ENCODE peak calls at places on chromosome 4, in eight cellular contexts. W, T, Q, R, Y, S, P and B are unnamed samples. For H3K4me1, the result is how much of the 10 kb centered on the place peaks cover.

GRCh38 chr4:1723131-1723801 is 1.9 kb downstream of the TACC3 start:
- DNase-seq in T (no peak), W (peak), S (peak), Y (no peak), R (peak), P (no peak), Q (no peak), B (peak)

GRCh38 chr4:147678796-147679549 is 5.0 kb downstream of the PRMT9 start:
- DNase-seq in P (peak), Y (no peak), R (peak), S (no peak), W (no peak), Q (no peak), T (no peak), B (no peak)

GRCh38 chr4:155405059-155405458 is 28.3 kb upstream of the MAP9 start:
- DNase-seq in Y (no peak), Q (no peak), S (no peak), W (no peak), P (peak), T (no peak), R (no peak), B (no peak)

GRCh38 chr4:108512615-108513505 is 107.5 kb upstream of the RPL34 start:
- DNase-seq in T (no peak), S (no peak), Q (peak), R (no peak), W (peak), P (peak), Y (no peak), B (peak)

GRCh38 chr4:134650461-134650860 is 448.9 kb upstream of the PABPC4L start:
- DNase-seq in S (no peak), T (no peak), Q (no peak), R (no peak), W (no peak), P (no peak), Y (no peak), B (no peak)

GRCh38 chr4:110119347-110119746 is 79.1 kb downstream of the ELOVL6 start:
- DNase-seq in Q (no peak), T (no peak), R (no peak), W (no peak), P (no peak), Y (no peak), S (no peak), B (no peak)

GRCh38 chr4:1195109-1195671 is 22.8 kb upstream of the SPON2 start:
- DNase-seq in Y (no peak), W (no peak), Q (no peak), T (peak), P (no peak), R (no peak), S (no peak), B (peak)

GRCh38 chr4:87114245-87115062 is 106.0 kb downstream of the KLHL8 start:
- DNase-seq in Q (peak), P (no peak), W (no peak), R (no peak), S (no peak), T (no peak), Y (no peak), B (no peak)

GRCh38 chr4:109801099-109801789 is 555 bp downstream of the CFI start:
- DNase-seq in Q (no peak), Y (no peak), P (no peak), S (no peak), W (no peak), T (no peak), R (no peak), B (no peak)

GRCh38 chr4:34732170-34732569 is 1512.1 kb downstream of the ARAP2 start:
- DNase-seq in T (no peak), R (no peak), P (no peak), Y (no peak), Q (no peak), S (no peak), W (no peak), B (no peak)

GRCh38 chr4:188396037-188396436 is 256.8 kb downstream of the TRIML1 start:
- DNase-seq in Y (no peak), P (no peak), T (no peak), S (no peak), R (no peak), Q (no peak), W (no peak), B (no peak)

GRCh38 chr4:90064196-90064595 is 63.0 kb upstream of the CCSER1 start:
- DNase-seq in T (no peak), Y (no peak), P (no peak), Q (no peak), S (no peak), R (no peak), W (no peak), B (no peak)

GRCh38 chr4:85952518-85952917 is 407.3 kb downstream of the MAPK10 start:
- DNase-seq in Q (no peak), Y (no peak), R (no peak), P (peak), W (no peak), T (no peak), S (no peak), B (no peak)

GRCh38 chr4:129455462-129455861 is 359.5 kb downstream of the C4orf33 start:
- DNase-seq in T (no peak), R (no peak), P (no peak), Q (peak), W (no peak), S (no peak), Y (no peak), B (no peak)

GRCh38 chr4:98642991-98643426 is 15.4 kb downstream of the TSPAN5 start:
- DNase-seq in R (no peak), P (peak), T (no peak), Q (no peak), Y (no peak), W (no peak), S (no peak), B (no peak)

GRCh38 chr4:143514432-143514831 is 930 bp downstream of the SMARCA5 start:
- DNase-seq in W (no peak), R (peak), P (peak), S (peak), Y (peak), T (peak), Q (peak), B (peak)

GRCh38 chr4:2929469-2929868 is 33.7 kb downstream of the NOP14 start:
- DNase-seq in T (peak), W (no peak), R (no peak), Q (no peak), S (peak), P (no peak), Y (peak), B (peak)

GRCh38 chr4:115927382-115927781 is 814.0 kb upstream of the NDST4 start:
- DNase-seq in T (no peak), Q (no peak), Y (no peak), R (no peak), S (no peak), P (no peak), W (no peak), B (no peak)

GRCh38 chr4:56129431-56129861 is 180.7 kb downstream of the CEP135 start:
- DNase-seq in Y (no peak), Q (peak), T (no peak), W (no peak), R (peak), P (no peak), S (peak), B (no peak)

GRCh38 chr4:32025840-32026459 is 1305.8 kb downstream of the PCDH7 start:
- DNase-seq in S (no peak), R (no peak), W (no peak), Y (no peak), Q (no peak), T (no peak), P (peak), B (no peak)

GRCh38 chr4:184375027-184375426 is 99.3 kb downstream of the IRF2 start:
- DNase-seq in T (no peak), Q (no peak), P (peak), Y (no peak), S (no peak), R (no peak), W (no peak), B (no peak)

GRCh38 chr4:81412941-81413488 is 58.7 kb downstream of the RASGEF1B start:
- DNase-seq in R (no peak), S (no peak), W (no peak), Y (no peak), T (no peak), P (no peak), Q (no peak), B (no peak)

GRCh38 chr4:122652379-122652778 is 31.5 kb upstream of the IL21 start:
- DNase-seq in Q (peak), R (peak), Y (no peak), T (no peak), S (no peak), P (peak), W (no peak), B (no peak)

GRCh38 chr4:120829113-120829831 is 93.3 kb downstream of the PRDM5 start:
- DNase-seq in P (peak), S (no peak), W (no peak), Y (no peak), T (no peak), R (no peak), Q (no peak), B (no peak)

GRCh38 chr4:99816611-99817309 is at the start of gene DAPP1:
- DNase-seq in T (peak), R (peak), Y (peak), S (peak), P (no peak), Q (no peak), W (peak), B (peak)

GRCh38 chr4:48139688-48140087 is 5.6 kb upstream of the TXK start:
- DNase-seq in R (no peak), S (no peak), Q (no peak), P (peak), Y (no peak), W (peak), T (no peak), B (peak)

GRCh38 chr4:139740531-139741041 is 75.0 kb downstream of the MGST2 start:
- DNase-seq in P (peak), T (peak), W (no peak), R (no peak), S (peak), Q (no peak), Y (peak), B (no peak)

GRCh38 chr4:15961778-15962510 is 1.0 kb downstream of the FGFBP2 start:
- DNase-seq in R (no peak), P (no peak), S (no peak), T (no peak), Y (no peak), W (peak), Q (no peak), B (no peak)

GRCh38 chr4:67584496-67584895 is 26.0 kb downstream of the STAP1 start:
- DNase-seq in Q (no peak), S (no peak), Y (no peak), R (no peak), T (no peak), W (no peak), P (no peak), B (no peak)

GRCh38 chr4:9979101-9979815 is 42.0 kb downstream of the SLC2A9 start:
- DNase-seq in Q (no peak), P (no peak), Y (no peak), W (no peak), T (no peak), S (no peak), R (no peak), B (no peak)

GRCh38 chr4:102713096-102713495 is 47.7 kb downstream of the MANBA start:
- DNase-seq in W (no peak), Y (no peak), P (peak), Q (no peak), S (no peak), R (no peak), T (no peak), B (no peak)

GRCh38 chr4:169185133-169185956 is 85.4 kb downstream of the SH3RF1 start:
- DNase-seq in W (no peak), Q (no peak), R (no peak), T (no peak), Y (no peak), P (no peak), S (no peak), B (no peak)

GRCh38 chr4:114178392-114178791 is 198.9 kb upstream of the ARSJ start:
- DNase-seq in T (no peak), R (no peak), P (no peak), Y (no peak), Q (no peak), W (no peak), S (no peak), B (no peak)

GRCh38 chr4:125317526-125317880 is 2.7 kb downstream of the FAT4 start:
- DNase-seq in Y (no peak), P (peak), S (peak), R (no peak), Q (peak), W (no peak), T (peak), B (no peak)
- TF ChIP-seq CTCF in Y (peak), P (peak), S (peak), R (no peak), Q (peak), W (no peak), T (peak), B (peak)

DNA sequence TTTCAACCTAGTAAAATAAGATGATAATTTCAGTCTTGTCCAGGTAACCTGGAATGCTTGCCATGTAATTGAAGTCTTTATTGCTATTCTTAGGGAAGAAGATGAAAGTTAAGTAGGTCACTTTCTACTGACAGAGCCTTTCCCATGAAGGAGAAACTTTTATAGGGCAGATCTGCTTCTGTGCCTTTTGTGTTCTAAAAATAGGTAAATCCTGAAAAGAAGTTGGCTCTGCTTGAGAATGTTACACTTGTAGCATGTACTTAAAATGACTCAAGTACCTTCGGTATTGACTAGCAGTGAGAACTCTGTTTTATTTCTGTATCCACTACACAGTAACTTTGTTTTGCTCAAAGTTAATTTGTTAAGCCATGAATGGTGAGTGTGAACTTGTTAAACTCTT is 52.8 kb downstream of the SEPTIN11 start:
- DNase-seq in Q (no peak), S (no peak), W (no peak), P (peak), Y (no peak), T (no peak), R (no peak), B (no peak)
- H3K4me3 ChIP-seq in Q (no peak), S (no peak), W (no peak), P (no peak), Y (no peak), T (no peak), R (no peak), B (no peak)

GRCh38 chr4:60948008-60948407 is 252.1 kb upstream of the ADGRL3 start:
- DNase-seq in Y (no peak), T (no peak), W (no peak), P (peak), S (no peak), R (no peak), Q (no peak), B (no peak)

GRCh38 chr4:60944070-60944469 is 256.1 kb upstream of the ADGRL3 start:
- DNase-seq in R (no peak), P (peak), S (no peak), T (no peak), W (no peak), Q (no peak), Y (no peak), B (no peak)

GRCh38 chr4:60945641-60946040 is 254.5 kb upstream of the ADGRL3 start:
- DNase-seq in S (no peak), P (no peak), T (no peak), Y (no peak), Q (peak), W (no peak), R (no peak), B (no peak)
- H3K4me1 ChIP-seq in S (under half), P (under half), T (under half), Y (under half), Q (under half), W (under half), R (under half), B (under half)

GRCh38 chr4:40842318-40842717 is 92.6 kb downstream of the NSUN7 start:
- DNase-seq in P (peak), Y (no peak), Q (no peak), S (no peak), W (no peak), R (no peak), T (no peak), B (no peak)

GRCh38 chr4:40837094-40837870 is 87.5 kb downstream of the NSUN7 start:
- DNase-seq in W (no peak), R (no peak), S (no peak), Q (no peak), T (peak), Y (no peak), P (no peak), B (no peak)

GRCh38 chr4:40840255-40840984 is 90.7 kb downstream of the NSUN7 start:
- DNase-seq in W (no peak), Q (no peak), S (no peak), T (no peak), R (no peak), Y (no peak), P (no peak), B (peak)

GRCh38 chr4:40840985-40841571 is 91.3 kb downstream of the NSUN7 start:
- DNase-seq in W (peak), Q (peak), Y (no peak), S (peak), T (peak), P (peak), R (peak), B (peak)

DNA sequence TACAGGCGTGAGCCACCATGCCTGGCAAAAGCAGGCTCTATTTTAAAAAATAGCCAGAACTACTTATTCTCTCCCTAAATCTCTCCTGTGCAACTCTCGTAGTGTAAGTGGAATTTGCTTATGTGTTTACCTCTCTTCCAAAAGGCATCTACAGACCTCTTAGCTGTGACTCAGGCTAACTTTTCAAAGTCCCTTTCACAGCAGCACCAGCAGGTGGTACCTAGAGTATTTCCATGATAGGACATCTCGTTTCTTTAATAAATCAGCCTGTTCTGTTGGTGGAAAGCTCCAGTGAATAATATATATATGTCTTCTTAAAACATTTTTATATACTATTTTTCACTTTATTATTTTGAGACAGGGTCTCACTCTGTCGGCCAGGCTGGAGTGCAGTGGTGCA is 89.0 kb downstream of the NSUN7 start:
- DNase-seq in R (no peak), S (no peak), W (no peak), Q (no peak), T (no peak), P (no peak), Y (no peak), B (no peak)
- TF ChIP-seq CTCF in R (no peak), S (no peak), W (no peak), Q (no peak), T (no peak), P (no peak), Y (no peak), B (no peak)

DNA sequence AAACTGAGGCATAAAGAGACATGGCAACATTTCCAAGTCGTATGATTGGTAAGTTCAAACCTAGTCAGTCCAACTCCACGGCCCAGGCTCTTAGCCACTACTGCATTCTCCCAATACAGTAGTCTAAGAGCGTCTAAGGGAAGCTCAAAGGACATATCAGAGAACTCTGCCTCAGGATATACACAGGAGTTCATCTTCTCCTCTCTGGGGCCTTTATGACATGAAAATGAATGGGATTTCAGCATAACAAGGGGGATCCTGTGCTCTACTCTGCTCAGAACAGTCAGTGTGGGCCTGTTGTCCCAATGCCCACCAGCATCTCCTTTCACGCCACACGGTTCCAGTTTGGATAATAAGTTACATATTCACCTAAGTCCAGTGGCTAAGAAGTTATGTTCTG is 4.2 kb downstream of the GASK1B start:
- DNase-seq in P (no peak), W (no peak), Q (no peak), T (no peak), Y (no peak), R (no peak), S (no peak), B (no peak)
- H3K4me3 ChIP-seq in P (peak), W (no peak), Q (no peak), T (peak), Y (no peak), R (no peak), S (peak), B (no peak)

GRCh38 chr4:107133965-107134364 is 97.9 kb upstream of the DKK2 start:
- DNase-seq in Q (no peak), T (no peak), W (no peak), S (no peak), R (no peak), Y (no peak), P (no peak), B (no peak)
- H3K4me1 ChIP-seq in Q (under half), T (under half), W (under half), S (under half), R (under half), Y (under half), P (under half), B (under half)

GRCh38 chr4:41815478-41815877 is 67.0 kb upstream of the PHOX2B start:
- DNase-seq in Q (no peak), Y (no peak), T (no peak), W (no peak), P (no peak), R (no peak), S (no peak), B (no peak)

GRCh38 chr4:41819621-41820020 is 71.1 kb upstream of the PHOX2B start:
- DNase-seq in W (no peak), P (no peak), T (no peak), S (no peak), Y (no peak), Q (no peak), R (no peak), B (no peak)

GRCh38 chr4:41820473-41820872 is 71.9 kb upstream of the PHOX2B start:
- DNase-seq in Y (no peak), R (no peak), S (no peak), W (no peak), Q (no peak), T (no peak), P (no peak), B (no peak)

GRCh38 chr4:41814565-41814964 is 66.0 kb upstream of the PHOX2B start:
- DNase-seq in Y (no peak), T (no peak), W (no peak), R (no peak), Q (peak), P (peak), S (no peak), B (no peak)
- TF ChIP-seq CTCF in Y (peak), T (no peak), W (no peak), R (no peak), Q (peak), P (peak), S (no peak), B (no peak)

GRCh38 chr4:7909966-7910720 is 29.5 kb downstream of the AFAP1 start:
- DNase-seq in Y (no peak), S (no peak), T (no peak), W (no peak), Q (peak), P (peak), R (no peak), B (no peak)
- H3K4me3 ChIP-seq in Y (no peak), S (peak), T (no peak), W (no peak), Q (no peak), P (no peak), R (no peak), B (no peak)

GRCh38 chr4:24582235-24582863 is 2.0 kb downstream of the DHX15 start:
- DNase-seq in P (no peak), R (no peak), T (no peak), Y (no peak), Q (peak), W (no peak), S (no peak), B (no peak)
- H3K4me1 ChIP-seq in P (under half), R (half or more), T (under half), Y (under half), Q (under half), W (under half), S (half or more), B (under half)